ENCODE peak calls at places on chromosomes 13 and 19, in eight cellular contexts. Z is thoracic aorta; T is B cell; N is NCI-H1417; O is stimulated activated CD8-positive, alpha-beta memory T cell treated with anti-CD3 and anti-CD28 coated beads, Interleukin-15, amount 100 ng/mL, for 24 hours; B is globus pallidus; P is ELF-1; Q is HTR-8/SVneo. C is an unnamed sample.

GRCh38 chr19:46225558-46226004 is 4.0 kb upstream of the IGFL1 start:
- DNase-seq in N (no peak), B (no peak), Z (no peak), Q (no peak), P (peak; percentile 19), O (no peak), T (no peak), C (no peak)

GRCh38 chr13:83048419-83048818 is 833.9 kb downstream of the SLITRK1 start:
- DNase-seq in O (no peak), N (no peak), B (no peak), Z (no peak), P (no peak), T (no peak), Q (no peak), C (no peak)

GRCh38 chr13:44311011-44311481 is 62.6 kb upstream of the SERP2 start:
- DNase-seq in T (no peak), Q (no peak), B (no peak), N (no peak), P (no peak), Z (no peak), O (no peak), C (no peak)

GRCh38 chr19:9862897-9863296 is 27.8 kb downstream of the PIN1 start:
- DNase-seq in T (no peak), O (no peak), Z (no peak), B (no peak), P (no peak), N (no peak), Q (no peak), C (no peak)

GRCh38 chr13:107790360-107790759 is 425.0 kb downstream of the LIG4 start:
- DNase-seq in O (no peak), Z (no peak), Q (no peak), P (no peak), T (no peak), N (no peak), B (no peak), C (no peak)

GRCh38 chr13:73162912-73163911 is 104.4 kb downstream of the KLF5 start:
- DNase-seq in T (no peak), O (no peak), P (no peak), Q (no peak), N (no peak), B (no peak), Z (no peak), C (peak; percentile 22)

GRCh38 chr13:50993908-50994307 is 84.3 kb downstream of the RNASEH2B start:
- DNase-seq in T (no peak), P (no peak), B (no peak), Q (no peak), Z (no peak), N (no peak), O (no peak), C (no peak)

GRCh38 chr13:77353980-77354379 is 27.1 kb upstream of the MYCBP2 start:
- DNase-seq in P (no peak), Q (no peak), Z (no peak), B (no peak), O (no peak), T (peak; percentile 35), N (no peak), C (no peak)

GRCh38 chr19:43540381-43540780 is 7.4 kb downstream of the ZNF575 start:
- DNase-seq in T (no peak), Q (no peak), B (no peak), P (no peak), Z (no peak), O (no peak), N (no peak), C (no peak)

GRCh38 chr13:51738226-51738905 is 65.6 kb downstream of the DHRS12 start:
- DNase-seq in T (no peak), O (no peak), P (no peak), N (no peak), Q (no peak), Z (no peak), B (no peak), C (no peak)

GRCh38 chr13:113820813-113821651 is 42.8 kb downstream of the GAS6 start:
- DNase-seq in Z (no peak), T (no peak), N (peak; percentile 91), O (no peak), B (peak; percentile 86), Q (peak; percentile 71), P (peak; percentile 79), C (peak; percentile 73)

GRCh38 chr13:97948041-97948440 is 5.4 kb upstream of the IPO5 start:
- DNase-seq in Q (no peak), N (no peak), Z (no peak), T (no peak), O (no peak), P (no peak), B (no peak), C (no peak)

GRCh38 chr13:39283062-39283461 is 244.8 kb downstream of the NHLRC3 start:
- DNase-seq in B (no peak), Q (no peak), T (no peak), P (no peak), N (no peak), O (no peak), Z (no peak), C (no peak)

GRCh38 chr13:59750860-59751259 is 412.9 kb downstream of the DIAPH3 start:
- DNase-seq in P (peak; percentile 80), B (peak; percentile 60), T (no peak), N (peak; percentile 92), Q (no peak), Z (no peak), O (no peak), C (peak; percentile 59)

GRCh38 chr19:7197760-7198696 is 96.2 kb downstream of the INSR start:
- DNase-seq in Z (peak; percentile 59), N (peak; percentile 95), P (peak; percentile 91), O (peak; percentile 71), T (peak; percentile 97), Q (peak; percentile 95), B (peak; percentile 94), C (peak; percentile 93)

GRCh38 chr13:28035146-28035782 is 46.8 kb upstream of the URAD start:
- DNase-seq in B (no peak), Z (no peak), N (no peak), P (no peak), Q (no peak), O (no peak), T (no peak), C (no peak)

GRCh38 chr13:41457589-41458186 is 338 bp downstream of the RGCC start:
- DNase-seq in Q (no peak), N (peak; percentile 53), P (peak; percentile 16), Z (no peak), T (peak; percentile 48), B (no peak), O (no peak), C (no peak)

GRCh38 chr19:38894968-38895367 is 4.5 kb downstream of the SIRT2 start:
- DNase-seq in Q (no peak), P (no peak), T (no peak), O (no peak), B (no peak), N (no peak), Z (no peak), C (no peak)

GRCh38 chr19:6260912-6261636 is 18.7 kb downstream of the MLLT1 start:
- DNase-seq in N (peak; percentile 15), O (no peak), Q (peak; percentile 44), P (peak; percentile 84), T (no peak), Z (no peak), B (no peak), C (no peak)

GRCh38 chr13:40682449-40683240 is 16.2 kb upstream of the FOXO1 start:
- DNase-seq in O (no peak), T (peak; percentile 37), B (peak; percentile 16), N (peak; percentile 39), Q (no peak), Z (no peak), P (no peak), C (no peak)

GRCh38 chr19:1261512-1261862 is 7.6 kb upstream of the CIRBP start:
- DNase-seq in T (peak; percentile 81), O (no peak), N (peak; percentile 83), P (no peak), B (no peak), Q (no peak), Z (no peak), C (no peak)

GRCh38 chr13:111111376-111111937 is 3.7 kb upstream of the ARHGEF7 start:
- DNase-seq in B (no peak), P (no peak), Z (no peak), O (no peak), Q (no peak), T (no peak), N (no peak), C (no peak)

GRCh38 chr19:50568321-50569022 is at the start of gene LRRC4B:
- DNase-seq in Z (no peak), Q (peak; percentile 41), P (no peak), N (peak; percentile 70), B (peak; percentile 66), T (no peak), O (no peak), C (peak; percentile 58)

GRCh38 chr13:19266979-19267378 is 85.4 kb upstream of the TUBA3C start:
- DNase-seq in N (no peak), B (no peak), T (no peak), P (no peak), Q (no peak), Z (no peak), O (no peak), C (no peak)

GRCh38 chr19:403221-404036 is 5.5 kb downstream of the C2CD4C start:
- DNase-seq in Z (no peak), P (no peak), O (no peak), T (no peak), B (no peak), Q (no peak), N (peak; percentile 92), C (no peak)

C was measured in putamen.